ENCODE peak calls at places on chromosome 12, in eight cellular contexts. One of them, this sample, is unnamed.

GRCh38 chr12:32183646-32184045 is 77.0 kb downstream of the BICD1 start:
- DNase-seq in esophagus squamous epithelium: no peak
- DNase-seq in cardiac muscle cell: no peak
- DNase-seq in uterus: no peak
- DNase-seq in H9: no peak
- DNase-seq in fibroblast of lung: peak; percentile 38
- DNase-seq in tibial artery: no peak
- DNase-seq in mesenchymal stem cell: peak; percentile 11
- DNase-seq in this sample: no peak

GRCh38 chr12:116346222-116346621 is 68.7 kb upstream of the MED13L start:
- DNase-seq in esophagus squamous epithelium: no peak
- DNase-seq in cardiac muscle cell: peak; percentile 73
- DNase-seq in uterus: no peak
- DNase-seq in H9: no peak
- DNase-seq in fibroblast of lung: peak; percentile 58
- DNase-seq in tibial artery: no peak
- DNase-seq in mesenchymal stem cell: peak; percentile 28
- DNase-seq in this sample: no peak

GRCh38 chr12:12927211-12928079 is 24.5 kb downstream of the GPRC5D start:
- DNase-seq in esophagus squamous epithelium: no peak
- DNase-seq in cardiac muscle cell: peak; percentile 90
- DNase-seq in uterus: peak; percentile 29
- DNase-seq in H9: no peak
- DNase-seq in fibroblast of lung: peak; percentile 31
- DNase-seq in tibial artery: peak; percentile 90
- DNase-seq in mesenchymal stem cell: no peak
- DNase-seq in this sample: no peak

GRCh38 chr12:27500546-27500945 is 23.5 kb upstream of the PPFIBP1 start:
- DNase-seq in esophagus squamous epithelium: no peak
- DNase-seq in cardiac muscle cell: no peak
- DNase-seq in uterus: no peak
- DNase-seq in H9: no peak
- DNase-seq in fibroblast of lung: no peak
- DNase-seq in tibial artery: no peak
- DNase-seq in mesenchymal stem cell: no peak
- DNase-seq in this sample: no peak

GRCh38 chr12:72510772-72511171 is 238.6 kb downstream of the TRHDE start:
- DNase-seq in esophagus squamous epithelium: no peak
- DNase-seq in cardiac muscle cell: no peak
- DNase-seq in uterus: no peak
- DNase-seq in H9: no peak
- DNase-seq in fibroblast of lung: no peak
- DNase-seq in tibial artery: no peak
- DNase-seq in mesenchymal stem cell: no peak
- DNase-seq in this sample: no peak

GRCh38 chr12:107207931-107208515 is 114.7 kb upstream of the CRY1 start:
- DNase-seq in esophagus squamous epithelium: no peak
- DNase-seq in cardiac muscle cell: no peak
- DNase-seq in uterus: no peak
- DNase-seq in H9: no peak
- DNase-seq in fibroblast of lung: peak; percentile 72
- DNase-seq in tibial artery: no peak
- DNase-seq in mesenchymal stem cell: no peak
- DNase-seq in this sample: no peak

GRCh38 chr12:18899162-18899561 is 161.2 kb downstream of the CAPZA3 start:
- DNase-seq in esophagus squamous epithelium: no peak
- DNase-seq in cardiac muscle cell: no peak
- DNase-seq in uterus: no peak
- DNase-seq in H9: no peak
- DNase-seq in fibroblast of lung: no peak
- DNase-seq in tibial artery: no peak
- DNase-seq in mesenchymal stem cell: no peak
- DNase-seq in this sample: no peak

GRCh38 chr12:91379051-91379775 is 196.6 kb upstream of the DCN start:
- DNase-seq in esophagus squamous epithelium: no peak
- DNase-seq in cardiac muscle cell: no peak
- DNase-seq in uterus: no peak
- DNase-seq in H9: no peak
- DNase-seq in fibroblast of lung: no peak
- DNase-seq in tibial artery: no peak
- DNase-seq in mesenchymal stem cell: no peak
- DNase-seq in this sample: no peak

GRCh38 chr12:49294086-49294803 is 702 bp upstream of the PRPH start:
- DNase-seq in esophagus squamous epithelium: no peak
- DNase-seq in cardiac muscle cell: no peak
- DNase-seq in uterus: no peak
- DNase-seq in H9: no peak
- DNase-seq in fibroblast of lung: no peak
- DNase-seq in tibial artery: peak; percentile 51
- DNase-seq in mesenchymal stem cell: no peak
- DNase-seq in this sample: peak; percentile 66

GRCh38 chr12:56833780-56834179 is 70.7 kb downstream of the HSD17B6 start:
- DNase-seq in esophagus squamous epithelium: no peak
- DNase-seq in cardiac muscle cell: no peak
- DNase-seq in uterus: no peak
- DNase-seq in H9: no peak
- DNase-seq in fibroblast of lung: no peak
- DNase-seq in tibial artery: no peak
- DNase-seq in mesenchymal stem cell: no peak
- DNase-seq in this sample: no peak

GRCh38 chr12:50725011-50725899 is 38.6 kb upstream of the ATF1 start:
- DNase-seq in esophagus squamous epithelium: no peak
- DNase-seq in cardiac muscle cell: peak; percentile 56
- DNase-seq in uterus: no peak
- DNase-seq in H9: no peak
- DNase-seq in fibroblast of lung: peak; percentile 44
- DNase-seq in tibial artery: no peak
- DNase-seq in mesenchymal stem cell: no peak
- DNase-seq in this sample: no peak

GRCh38 chr12:107917912-107918800 is 143.7 kb downstream of the ASCL4 start:
- DNase-seq in esophagus squamous epithelium: no peak
- DNase-seq in cardiac muscle cell: peak; percentile 27
- DNase-seq in uterus: no peak
- DNase-seq in H9: peak; percentile 80
- DNase-seq in fibroblast of lung: peak; percentile 4
- DNase-seq in tibial artery: no peak
- DNase-seq in mesenchymal stem cell: peak; percentile 3
- DNase-seq in this sample: peak; percentile 77

GRCh38 chr12:109345428-109345827 is 2.3 kb upstream of the MYO1H start:
- DNase-seq in esophagus squamous epithelium: no peak
- DNase-seq in cardiac muscle cell: no peak
- DNase-seq in uterus: no peak
- DNase-seq in H9: no peak
- DNase-seq in fibroblast of lung: no peak
- DNase-seq in tibial artery: no peak
- DNase-seq in mesenchymal stem cell: no peak
- DNase-seq in this sample: no peak

GRCh38 chr12:12172106-12172511 is 94.7 kb downstream of the LRP6 start:
- DNase-seq in esophagus squamous epithelium: no peak
- DNase-seq in cardiac muscle cell: peak; percentile 66
- DNase-seq in uterus: no peak
- DNase-seq in H9: no peak
- DNase-seq in fibroblast of lung: peak; percentile 70
- DNase-seq in tibial artery: no peak
- DNase-seq in mesenchymal stem cell: peak; percentile 47
- DNase-seq in this sample: no peak

GRCh38 chr12:108571604-108572165 is 9.3 kb downstream of the ISCU start:
- DNase-seq in esophagus squamous epithelium: no peak
- DNase-seq in cardiac muscle cell: no peak
- DNase-seq in uterus: no peak
- DNase-seq in H9: no peak
- DNase-seq in fibroblast of lung: no peak
- DNase-seq in tibial artery: peak; percentile 38
- DNase-seq in mesenchymal stem cell: no peak
- DNase-seq in this sample: no peak

GRCh38 chr12:41151789-41152188 is 36.3 kb upstream of the PDZRN4 start:
- DNase-seq in esophagus squamous epithelium: no peak
- DNase-seq in cardiac muscle cell: no peak
- DNase-seq in uterus: no peak
- DNase-seq in H9: no peak
- DNase-seq in fibroblast of lung: peak; percentile 4
- DNase-seq in tibial artery: no peak
- DNase-seq in mesenchymal stem cell: peak; percentile 38
- DNase-seq in this sample: no peak

GRCh38 chr12:131457028-131457310 is 253.9 kb upstream of the SFSWAP start:
- DNase-seq in esophagus squamous epithelium: no peak
- DNase-seq in cardiac muscle cell: no peak
- DNase-seq in uterus: no peak
- DNase-seq in H9: no peak
- DNase-seq in fibroblast of lung: no peak
- DNase-seq in tibial artery: no peak
- DNase-seq in mesenchymal stem cell: no peak
- DNase-seq in this sample: peak; percentile 26

GRCh38 chr12:38269897-38270296 is 46.7 kb upstream of the ALG10B start:
- DNase-seq in esophagus squamous epithelium: no peak
- DNase-seq in cardiac muscle cell: no peak
- DNase-seq in uterus: no peak
- DNase-seq in H9: no peak
- DNase-seq in fibroblast of lung: no peak
- DNase-seq in tibial artery: no peak
- DNase-seq in mesenchymal stem cell: no peak
- DNase-seq in this sample: no peak

GRCh38 chr12:78470354-78471195 is 394.0 kb upstream of the SYT1 start:
- DNase-seq in esophagus squamous epithelium: no peak
- DNase-seq in cardiac muscle cell: peak; percentile 42
- DNase-seq in uterus: no peak
- DNase-seq in H9: peak; percentile 49
- DNase-seq in fibroblast of lung: peak; percentile 53
- DNase-seq in tibial artery: no peak
- DNase-seq in mesenchymal stem cell: peak; percentile 45
- DNase-seq in this sample: peak; percentile 2

GRCh38 chr12:117847371-117847770 is 121.4 kb downstream of the KSR2 start:
- DNase-seq in esophagus squamous epithelium: no peak
- DNase-seq in cardiac muscle cell: no peak
- DNase-seq in uterus: no peak
- DNase-seq in H9: no peak
- DNase-seq in fibroblast of lung: no peak
- DNase-seq in tibial artery: no peak
- DNase-seq in mesenchymal stem cell: no peak
- DNase-seq in this sample: no peak

GRCh38 chr12:117842220-117842619 is 126.6 kb downstream of the KSR2 start:
- DNase-seq in esophagus squamous epithelium: no peak
- DNase-seq in cardiac muscle cell: no peak
- DNase-seq in uterus: no peak
- DNase-seq in H9: no peak
- DNase-seq in fibroblast of lung: no peak
- DNase-seq in tibial artery: no peak
- DNase-seq in mesenchymal stem cell: no peak
- DNase-seq in this sample: no peak

GRCh38 chr12:117842630-117843029 is 126.2 kb downstream of the KSR2 start:
- DNase-seq in esophagus squamous epithelium: no peak
- DNase-seq in cardiac muscle cell: no peak
- DNase-seq in uterus: no peak
- DNase-seq in H9: peak; percentile 83
- DNase-seq in fibroblast of lung: no peak
- DNase-seq in tibial artery: no peak
- DNase-seq in mesenchymal stem cell: no peak
- DNase-seq in this sample: peak; percentile 80

GRCh38 chr12:117845271-117845904 is 123.4 kb downstream of the KSR2 start:
- DNase-seq in esophagus squamous epithelium: no peak
- DNase-seq in cardiac muscle cell: no peak
- DNase-seq in uterus: no peak
- DNase-seq in H9: no peak
- DNase-seq in fibroblast of lung: no peak
- DNase-seq in tibial artery: no peak
- DNase-seq in mesenchymal stem cell: no peak
- DNase-seq in this sample: no peak

GRCh38 chr12:117844114-117844513 is 124.7 kb downstream of the KSR2 start:
- DNase-seq in esophagus squamous epithelium: no peak
- DNase-seq in cardiac muscle cell: no peak
- DNase-seq in uterus: no peak
- DNase-seq in H9: no peak
- DNase-seq in fibroblast of lung: no peak
- DNase-seq in tibial artery: no peak
- DNase-seq in mesenchymal stem cell: no peak
- DNase-seq in this sample: no peak
- H3K27me3 ChIP-seq in esophagus squamous epithelium: no peaks in the 10 kb centered on the region
- H3K27me3 ChIP-seq in cardiac muscle cell: no peaks in the 10 kb centered on the region
- H3K27me3 ChIP-seq in uterus: no peaks in the 10 kb centered on the region
- H3K27me3 ChIP-seq in H9: no peaks in the 10 kb centered on the region
- H3K27me3 ChIP-seq in fibroblast of lung: no peaks in the 10 kb centered on the region
- H3K27me3 ChIP-seq in tibial artery: no peaks in the 10 kb centered on the region
- H3K27me3 ChIP-seq in mesenchymal stem cell: peaks cover 21% of the 10 kb centered on the region
- H3K27me3 ChIP-seq in this sample: no peaks in the 10 kb centered on the region

DNA sequence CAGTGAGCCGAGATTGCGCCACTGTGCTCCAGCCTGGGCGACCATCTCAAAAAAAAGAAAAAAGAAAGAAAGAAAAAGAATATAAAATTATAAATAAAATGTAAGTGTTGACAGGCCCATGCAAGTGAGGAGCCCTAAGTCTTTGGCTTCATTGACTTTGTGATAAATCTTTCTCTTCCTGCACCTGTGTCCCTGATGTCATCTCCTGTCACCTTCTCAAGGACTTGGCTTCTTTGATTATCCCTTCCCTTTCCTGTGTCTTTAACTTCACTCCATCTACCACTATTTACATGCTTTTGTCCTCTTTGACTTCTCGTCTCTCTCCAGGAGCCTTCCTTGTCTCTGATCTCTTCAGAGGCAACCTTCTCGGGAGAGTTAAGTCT is 33.6 kb upstream of the WNK1 start:
- DNase-seq in esophagus squamous epithelium: no peak
- DNase-seq in cardiac muscle cell: no peak
- DNase-seq in uterus: no peak
- DNase-seq in H9: no peak
- DNase-seq in fibroblast of lung: no peak
- DNase-seq in tibial artery: no peak
- DNase-seq in mesenchymal stem cell: no peak
- DNase-seq in this sample: no peak
- H3K27me3 ChIP-seq in esophagus squamous epithelium: no peaks in the 10 kb centered on the region
- H3K27me3 ChIP-seq in cardiac muscle cell: no peaks in the 10 kb centered on the region
- H3K27me3 ChIP-seq in uterus: no peaks in the 10 kb centered on the region
- H3K27me3 ChIP-seq in H9: no peaks in the 10 kb centered on the region
- H3K27me3 ChIP-seq in fibroblast of lung: no peaks in the 10 kb centered on the region
- H3K27me3 ChIP-seq in tibial artery: no peaks in the 10 kb centered on the region
- H3K27me3 ChIP-seq in mesenchymal stem cell: no peaks in the 10 kb centered on the region
- H3K27me3 ChIP-seq in this sample: no peaks in the 10 kb centered on the region

DNA sequence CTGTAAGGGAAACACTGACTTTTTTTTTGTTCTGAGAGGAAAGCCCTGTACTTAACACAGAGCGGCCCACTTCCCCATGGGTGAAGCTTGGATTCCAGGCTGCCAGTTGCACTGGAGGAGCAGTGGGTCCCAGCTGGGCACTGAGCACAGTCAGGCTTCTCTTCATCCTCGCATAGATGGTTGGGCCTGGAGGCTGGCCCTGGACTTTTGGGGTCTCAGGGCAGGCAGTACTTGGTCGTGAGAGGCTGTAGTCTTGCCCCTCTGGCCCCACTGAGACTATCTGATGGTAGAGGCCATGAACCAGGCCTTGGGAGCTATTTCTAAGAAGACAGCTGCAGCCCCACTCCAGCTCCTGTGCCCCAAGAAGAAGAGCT is 6.2 kb upstream of the LHX5 start:
- DNase-seq in esophagus squamous epithelium: no peak
- DNase-seq in cardiac muscle cell: no peak
- DNase-seq in uterus: no peak
- DNase-seq in H9: no peak
- DNase-seq in fibroblast of lung: no peak
- DNase-seq in tibial artery: no peak
- DNase-seq in mesenchymal stem cell: no peak
- DNase-seq in this sample: no peak
- H3K27me3 ChIP-seq in esophagus squamous epithelium: peaks cover 14% of the 10 kb centered on the region
- H3K27me3 ChIP-seq in cardiac muscle cell: peaks cover 100% of the 10 kb centered on the region
- H3K27me3 ChIP-seq in uterus: no peaks in the 10 kb centered on the region
- H3K27me3 ChIP-seq in H9: peaks cover 80% of the 10 kb centered on the region
- H3K27me3 ChIP-seq in fibroblast of lung: peaks cover 58% of the 10 kb centered on the region
- H3K27me3 ChIP-seq in tibial artery: peaks cover 4% of the 10 kb centered on the region
- H3K27me3 ChIP-seq in mesenchymal stem cell: peaks cover 82% of the 10 kb centered on the region
- H3K27me3 ChIP-seq in this sample: peaks cover 88% of the 10 kb centered on the region

GRCh38 chr12:138898-139534 is 72.4 kb downstream of the IQSEC3 start:
- DNase-seq in esophagus squamous epithelium: no peak
- DNase-seq in cardiac muscle cell: peak; percentile 61
- DNase-seq in uterus: no peak
- DNase-seq in H9: peak; percentile 75
- DNase-seq in fibroblast of lung: peak; percentile 26
- DNase-seq in tibial artery: no peak
- DNase-seq in mesenchymal stem cell: no peak
- DNase-seq in this sample: peak; percentile 82
- H3K27me3 ChIP-seq in esophagus squamous epithelium: peaks cover 6% of the 10 kb centered on the region
- H3K27me3 ChIP-seq in cardiac muscle cell: no peaks in the 10 kb centered on the region
- H3K27me3 ChIP-seq in uterus: no peaks in the 10 kb centered on the region
- H3K27me3 ChIP-seq in H9: no peaks in the 10 kb centered on the region
- H3K27me3 ChIP-seq in fibroblast of lung: peaks cover 19% of the 10 kb centered on the region
- H3K27me3 ChIP-seq in tibial artery: no peaks in the 10 kb centered on the region
- H3K27me3 ChIP-seq in mesenchymal stem cell: peaks cover 49% of the 10 kb centered on the region
- H3K27me3 ChIP-seq in this sample: peaks cover 17% of the 10 kb centered on the region

This sample was measured in H7.